ENCODE peak calls at places on chromosome 4, in six cellular contexts. One of them, this sample, is unnamed.

GRCh38 chr4:98663226-98664006 is 5.0 kb upstream of the TSPAN5 start:
- DNase-seq in HEK293T: no peak
- DNase-seq in HepG2: no peak
- DNase-seq in IMR-90: no peak
- DNase-seq in GM12878: peak; percentile 84
- DNase-seq in K562: no peak
- DNase-seq in this sample: no peak

GRCh38 chr4:123767801-123768200 is 371.2 kb downstream of the SPRY1 start:
- DNase-seq in K562: no peak
- DNase-seq in HepG2: no peak
- DNase-seq in GM12878: no peak
- DNase-seq in HEK293T: no peak
- DNase-seq in IMR-90: peak; percentile 80
- DNase-seq in this sample: no peak

GRCh38 chr4:186592961-186593586 is 37.7 kb upstream of the MTNR1A start:
- DNase-seq in HEK293T: no peak
- DNase-seq in HepG2: no peak
- DNase-seq in IMR-90: no peak
- DNase-seq in K562: no peak
- DNase-seq in GM12878: no peak
- DNase-seq in this sample: no peak

GRCh38 chr4:52996261-52997131 is 134.4 kb downstream of the RASL11B start:
- DNase-seq in HEK293T: no peak
- DNase-seq in K562: no peak
- DNase-seq in HepG2: no peak
- DNase-seq in IMR-90: peak; percentile 67
- DNase-seq in GM12878: no peak
- DNase-seq in this sample: no peak

GRCh38 chr4:20832821-20833220 is 132.6 kb downstream of the PACRGL start:
- DNase-seq in K562: no peak
- DNase-seq in IMR-90: peak; percentile 0
- DNase-seq in HepG2: no peak
- DNase-seq in HEK293T: no peak
- DNase-seq in GM12878: no peak
- DNase-seq in this sample: no peak

GRCh38 chr4:164943192-164943591 is 34.3 kb downstream of the TRIM61 start:
- DNase-seq in HEK293T: no peak
- DNase-seq in HepG2: no peak
- DNase-seq in GM12878: no peak
- DNase-seq in IMR-90: no peak
- DNase-seq in K562: no peak
- DNase-seq in this sample: no peak

GRCh38 chr4:37876156-37876555 is 14.7 kb upstream of the TBC1D1 start:
- DNase-seq in K562: no peak
- DNase-seq in HEK293T: no peak
- DNase-seq in GM12878: no peak
- DNase-seq in HepG2: no peak
- DNase-seq in IMR-90: peak; percentile 20
- DNase-seq in this sample: no peak

GRCh38 chr4:184439856-184440592 is 34.3 kb downstream of the IRF2 start:
- DNase-seq in HepG2: peak; percentile 79
- DNase-seq in K562: no peak
- DNase-seq in HEK293T: no peak
- DNase-seq in IMR-90: peak; percentile 90
- DNase-seq in GM12878: no peak
- DNase-seq in this sample: no peak

GRCh38 chr4:37392540-37393255 is 148.2 kb downstream of the NWD2 start:
- DNase-seq in K562: no peak
- DNase-seq in GM12878: no peak
- DNase-seq in HEK293T: no peak
- DNase-seq in IMR-90: no peak
- DNase-seq in HepG2: no peak
- DNase-seq in this sample: no peak

GRCh38 chr4:169251291-169252235 is 19.2 kb downstream of the SH3RF1 start:
- DNase-seq in IMR-90: no peak
- DNase-seq in HepG2: peak; percentile 82
- DNase-seq in HEK293T: no peak
- DNase-seq in K562: no peak
- DNase-seq in GM12878: no peak
- DNase-seq in this sample: peak; percentile 71

GRCh38 chr4:53315300-53315699 is 50.6 kb downstream of the SCFD2 start:
- DNase-seq in HEK293T: no peak
- DNase-seq in HepG2: no peak
- DNase-seq in K562: no peak
- DNase-seq in GM12878: no peak
- DNase-seq in IMR-90: no peak
- DNase-seq in this sample: no peak

DNA sequence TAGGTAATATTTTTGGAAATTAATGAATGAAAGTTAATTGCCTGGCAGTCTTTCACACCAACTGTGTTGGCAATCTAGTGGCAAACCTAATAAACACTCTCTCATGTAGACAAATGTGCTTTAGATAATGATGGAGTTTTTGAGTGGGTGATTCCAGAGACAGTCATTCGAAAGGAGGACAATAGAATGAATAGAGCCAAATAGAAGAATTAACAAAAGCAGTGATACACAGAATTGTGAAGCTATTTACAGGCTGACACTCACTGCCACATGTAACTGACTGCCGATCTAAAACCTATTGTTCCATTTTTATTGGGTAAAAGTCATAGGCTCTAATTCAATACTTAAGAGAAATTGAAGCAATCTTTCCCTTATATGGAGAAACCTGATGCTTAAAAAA is 338.5 kb downstream of the PCDH7 start:
- DNase-seq in K562: no peak
- DNase-seq in HepG2: no peak
- DNase-seq in GM12878: no peak
- DNase-seq in HEK293T: no peak
- DNase-seq in IMR-90: no peak
- DNase-seq in this sample: no peak
- TF ChIP-seq BHLHE40 in K562: no peak
- TF ChIP-seq BHLHE40 in HepG2: no peak
- TF ChIP-seq BHLHE40 in GM12878: no peak
- TF ChIP-seq BHLHE40 in HEK293T: no peak
- TF ChIP-seq BHLHE40 in IMR-90: no peak
- TF ChIP-seq BHLHE40 in this sample: no peak

DNA sequence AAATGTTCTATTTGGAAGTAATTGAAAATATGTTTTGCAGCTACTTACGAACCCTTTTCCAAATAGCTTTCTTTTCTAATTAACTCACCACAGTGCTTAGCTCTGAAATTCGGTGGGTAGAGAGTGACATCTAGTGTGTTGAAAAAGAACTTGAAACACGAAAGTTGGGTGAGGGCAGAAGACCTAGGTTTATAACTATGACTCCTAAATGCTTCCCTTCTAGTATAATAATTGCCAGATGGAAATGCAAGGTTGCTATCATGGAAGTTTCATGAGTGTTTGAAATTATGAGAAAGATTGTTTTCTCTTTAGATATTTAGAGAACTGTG is 77.2 kb upstream of the NOCT start:
- DNase-seq in HepG2: peak; percentile 27
- DNase-seq in K562: peak; percentile 31
- DNase-seq in GM12878: no peak
- DNase-seq in IMR-90: peak; percentile 65
- DNase-seq in HEK293T: peak; percentile 25
- DNase-seq in this sample: peak; percentile 11
- TF ChIP-seq BHLHE40 in HepG2: no peak
- TF ChIP-seq BHLHE40 in K562: no peak
- TF ChIP-seq BHLHE40 in GM12878: no peak
- TF ChIP-seq BHLHE40 in IMR-90: no peak
- TF ChIP-seq BHLHE40 in HEK293T: no peak
- TF ChIP-seq BHLHE40 in this sample: no peak

GRCh38 chr4:120753854-120754253 is 168.7 kb downstream of the PRDM5 start:
- DNase-seq in K562: no peak
- DNase-seq in HEK293T: no peak
- DNase-seq in HepG2: no peak
- DNase-seq in IMR-90: no peak
- DNase-seq in GM12878: no peak
- DNase-seq in this sample: no peak
- TF ChIP-seq BHLHE40 in K562: no peak
- TF ChIP-seq BHLHE40 in HEK293T: no peak
- TF ChIP-seq BHLHE40 in HepG2: no peak
- TF ChIP-seq BHLHE40 in IMR-90: no peak
- TF ChIP-seq BHLHE40 in GM12878: no peak
- TF ChIP-seq BHLHE40 in this sample: no peak

GRCh38 chr4:48906283-48907173 is at the start of gene OCIAD2:
- DNase-seq in IMR-90: no peak
- DNase-seq in HEK293T: no peak
- DNase-seq in GM12878: peak; percentile 39
- DNase-seq in K562: no peak
- DNase-seq in HepG2: no peak
- DNase-seq in this sample: peak; percentile 64

GRCh38 chr4:48904101-48904500 is 2.5 kb downstream of the OCIAD2 start:
- DNase-seq in HEK293T: no peak
- DNase-seq in K562: no peak
- DNase-seq in HepG2: no peak
- DNase-seq in GM12878: no peak
- DNase-seq in IMR-90: no peak
- DNase-seq in this sample: no peak

GRCh38 chr4:48907706-48908477 is 1.3 kb upstream of the OCIAD2 start:
- DNase-seq in HepG2: no peak
- DNase-seq in IMR-90: no peak
- DNase-seq in HEK293T: no peak
- DNase-seq in GM12878: no peak
- DNase-seq in K562: no peak
- DNase-seq in this sample: no peak

GRCh38 chr4:48904541-48905142 is 1.9 kb downstream of the OCIAD2 start:
- DNase-seq in IMR-90: peak; percentile 29
- DNase-seq in HEK293T: no peak
- DNase-seq in HepG2: no peak
- DNase-seq in K562: no peak
- DNase-seq in GM12878: no peak
- DNase-seq in this sample: no peak

GRCh38 chr4:48905363-48906015 is 1.1 kb downstream of the OCIAD2 start:
- DNase-seq in GM12878: no peak
- DNase-seq in HepG2: peak; percentile 25
- DNase-seq in IMR-90: peak; percentile 61
- DNase-seq in K562: peak; percentile 16
- DNase-seq in HEK293T: no peak
- DNase-seq in this sample: peak; percentile 54
- TF ChIP-seq BHLHE40 in GM12878: no peak
- TF ChIP-seq BHLHE40 in HepG2: no peak
- TF ChIP-seq BHLHE40 in IMR-90: no peak
- TF ChIP-seq BHLHE40 in K562: no peak
- TF ChIP-seq BHLHE40 in HEK293T: no peak
- TF ChIP-seq BHLHE40 in this sample: no peak

GRCh38 chr4:65668201-65669007 is 1.9 kb downstream of the EPHA5 start:
- DNase-seq in GM12878: no peak
- DNase-seq in IMR-90: no peak
- DNase-seq in K562: no peak
- DNase-seq in HepG2: no peak
- DNase-seq in HEK293T: no peak
- DNase-seq in this sample: no peak

GRCh38 chr4:65669008-65669971 is 999 bp downstream of the EPHA5 start:
- DNase-seq in IMR-90: no peak
- DNase-seq in GM12878: no peak
- DNase-seq in HepG2: no peak
- DNase-seq in K562: no peak
- DNase-seq in HEK293T: no peak
- DNase-seq in this sample: no peak

GRCh38 chr4:65670331-65671031 is at the start of gene EPHA5:
- DNase-seq in GM12878: no peak
- DNase-seq in HEK293T: peak; percentile 70
- DNase-seq in IMR-90: peak; percentile 41
- DNase-seq in HepG2: peak; percentile 3
- DNase-seq in K562: no peak
- DNase-seq in this sample: peak; percentile 79

GRCh38 chr4:65669981-65670330 is 333 bp downstream of the EPHA5 start:
- DNase-seq in IMR-90: no peak
- DNase-seq in HEK293T: no peak
- DNase-seq in K562: no peak
- DNase-seq in GM12878: no peak
- DNase-seq in HepG2: no peak
- DNase-seq in this sample: no peak

DNA sequence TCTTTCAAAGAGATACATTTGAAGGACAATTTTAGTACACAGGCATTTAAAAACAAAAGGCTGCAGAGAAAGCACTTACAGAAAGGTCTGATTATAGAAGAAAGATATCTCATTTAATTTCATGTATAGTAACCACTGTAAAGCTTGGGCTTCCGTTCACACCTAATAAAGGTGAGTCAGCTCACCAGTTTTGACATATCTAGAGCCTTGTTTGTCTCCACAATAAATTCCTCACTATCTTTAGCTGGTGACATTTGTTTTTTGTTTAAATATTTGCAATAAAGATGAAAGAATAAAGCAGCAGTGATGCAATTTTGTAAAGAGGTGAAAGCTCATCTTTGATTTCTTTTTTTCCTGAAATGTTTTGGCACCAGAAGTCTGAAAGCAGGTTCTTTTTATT is 1.1 kb upstream of the EPHA5 start:
- DNase-seq in K562: no peak
- DNase-seq in HEK293T: no peak
- DNase-seq in GM12878: no peak
- DNase-seq in HepG2: peak; percentile 6
- DNase-seq in IMR-90: no peak
- DNase-seq in this sample: no peak
- TF ChIP-seq BHLHE40 in K562: no peak
- TF ChIP-seq BHLHE40 in HEK293T: no peak
- TF ChIP-seq BHLHE40 in GM12878: no peak
- TF ChIP-seq BHLHE40 in HepG2: no peak
- TF ChIP-seq BHLHE40 in IMR-90: no peak
- TF ChIP-seq BHLHE40 in this sample: no peak

GRCh38 chr4:170651786-170652185 is 562.0 kb upstream of the AADAT start:
- DNase-seq in IMR-90: peak; percentile 29
- DNase-seq in HepG2: no peak
- DNase-seq in GM12878: no peak
- DNase-seq in HEK293T: no peak
- DNase-seq in K562: no peak
- DNase-seq in this sample: no peak
- TF ChIP-seq BHLHE40 in IMR-90: no peak
- TF ChIP-seq BHLHE40 in HepG2: no peak
- TF ChIP-seq BHLHE40 in GM12878: no peak
- TF ChIP-seq BHLHE40 in HEK293T: no peak
- TF ChIP-seq BHLHE40 in K562: no peak
- TF ChIP-seq BHLHE40 in this sample: no peak

This sample was measured in A549.